ENCODE peak calls at places on chromosomes 3 and 15, in six cellular contexts. One of them, this sample, is unnamed.

GRCh38 chr3:14317057-14317553 is 85.3 kb upstream of the SLC6A6 start:
- DNase-seq in cardiac muscle cell: no peak
- DNase-seq in PC-9: peak; percentile 84
- DNase-seq in fibroblast of the aortic adventitia: no peak
- DNase-seq in fibroblast of pulmonary artery: no peak
- DNase-seq in endodermal cell: peak; percentile 72
- DNase-seq in this sample: no peak

GRCh38 chr15:87716422-87716821 is 540.1 kb downstream of the NTRK3 start:
- DNase-seq in fibroblast of pulmonary artery: no peak
- DNase-seq in endodermal cell: peak; percentile 64
- DNase-seq in PC-9: no peak
- DNase-seq in fibroblast of the aortic adventitia: no peak
- DNase-seq in cardiac muscle cell: no peak
- DNase-seq in this sample: no peak

GRCh38 chr15:83695246-83695645 is 41.3 kb downstream of the ADAMTSL3 start:
- DNase-seq in fibroblast of pulmonary artery: no peak
- DNase-seq in PC-9: no peak
- DNase-seq in fibroblast of the aortic adventitia: peak; percentile 27
- DNase-seq in endodermal cell: peak; percentile 58
- DNase-seq in cardiac muscle cell: peak; percentile 59
- DNase-seq in this sample: no peak

GRCh38 chr15:66405605-66406004 is 18.9 kb downstream of the MAP2K1 start:
- DNase-seq in PC-9: no peak
- DNase-seq in endodermal cell: no peak
- DNase-seq in fibroblast of the aortic adventitia: peak; percentile 61
- DNase-seq in fibroblast of pulmonary artery: peak; percentile 56
- DNase-seq in cardiac muscle cell: no peak
- DNase-seq in this sample: no peak

GRCh38 chr3:127796751-127797150 is 25.6 kb downstream of the MGLL start:
- DNase-seq in PC-9: no peak
- DNase-seq in cardiac muscle cell: no peak
- DNase-seq in fibroblast of the aortic adventitia: no peak
- DNase-seq in endodermal cell: peak; percentile 33
- DNase-seq in fibroblast of pulmonary artery: no peak
- DNase-seq in this sample: no peak

GRCh38 chr3:85081191-85081895 is 122.6 kb downstream of the CADM2 start:
- DNase-seq in cardiac muscle cell: peak; percentile 39
- DNase-seq in fibroblast of the aortic adventitia: no peak
- DNase-seq in endodermal cell: peak; percentile 46
- DNase-seq in fibroblast of pulmonary artery: peak; percentile 38
- DNase-seq in PC-9: no peak
- DNase-seq in this sample: no peak

GRCh38 chr15:27448234-27448633 is 477.3 kb downstream of the GABRG3 start:
- DNase-seq in PC-9: no peak
- DNase-seq in fibroblast of pulmonary artery: no peak
- DNase-seq in fibroblast of the aortic adventitia: no peak
- DNase-seq in cardiac muscle cell: no peak
- DNase-seq in endodermal cell: no peak
- DNase-seq in this sample: no peak

GRCh38 chr3:196111939-196112386 is 30.1 kb upstream of the TFRC start:
- DNase-seq in PC-9: no peak
- DNase-seq in endodermal cell: no peak
- DNase-seq in cardiac muscle cell: no peak
- DNase-seq in fibroblast of pulmonary artery: no peak
- DNase-seq in fibroblast of the aortic adventitia: no peak
- DNase-seq in this sample: no peak

GRCh38 chr3:194296832-194297666 is 54.1 kb downstream of the CPN2 start:
- DNase-seq in endodermal cell: peak; percentile 94
- DNase-seq in fibroblast of pulmonary artery: no peak
- DNase-seq in fibroblast of the aortic adventitia: no peak
- DNase-seq in cardiac muscle cell: no peak
- DNase-seq in PC-9: peak; percentile 64
- DNase-seq in this sample: no peak

GRCh38 chr15:64009798-64010241 is 36.5 kb downstream of the DAPK2 start:
- DNase-seq in fibroblast of the aortic adventitia: peak; percentile 22
- DNase-seq in endodermal cell: no peak
- DNase-seq in cardiac muscle cell: no peak
- DNase-seq in PC-9: peak; percentile 60
- DNase-seq in fibroblast of pulmonary artery: no peak
- DNase-seq in this sample: no peak

GRCh38 chr15:47293763-47294162 is 423.5 kb upstream of the SEMA6D start:
- DNase-seq in PC-9: no peak
- DNase-seq in fibroblast of the aortic adventitia: peak; percentile 91
- DNase-seq in cardiac muscle cell: no peak
- DNase-seq in fibroblast of pulmonary artery: peak; percentile 92
- DNase-seq in endodermal cell: no peak
- DNase-seq in this sample: no peak

GRCh38 chr3:64588381-64588780 is 99.4 kb downstream of the ADAMTS9 start:
- DNase-seq in PC-9: no peak
- DNase-seq in fibroblast of pulmonary artery: no peak
- DNase-seq in fibroblast of the aortic adventitia: no peak
- DNase-seq in cardiac muscle cell: no peak
- DNase-seq in endodermal cell: no peak
- DNase-seq in this sample: no peak

GRCh38 chr3:133742351-133743091 is 3.7 kb upstream of the TF start:
- DNase-seq in fibroblast of the aortic adventitia: peak; percentile 8
- DNase-seq in fibroblast of pulmonary artery: peak; percentile 12
- DNase-seq in cardiac muscle cell: no peak
- DNase-seq in PC-9: peak; percentile 82
- DNase-seq in endodermal cell: no peak
- DNase-seq in this sample: no peak

GRCh38 chr3:12438318-12438717 is 46.0 kb upstream of the TSEN2 start:
- DNase-seq in PC-9: no peak
- DNase-seq in cardiac muscle cell: no peak
- DNase-seq in fibroblast of pulmonary artery: no peak
- DNase-seq in endodermal cell: peak; percentile 28
- DNase-seq in fibroblast of the aortic adventitia: no peak
- DNase-seq in this sample: no peak

GRCh38 chr3:196181127-196181546 is 30.1 kb downstream of the ZDHHC19 start:
- DNase-seq in fibroblast of pulmonary artery: no peak
- DNase-seq in fibroblast of the aortic adventitia: no peak
- DNase-seq in PC-9: peak; percentile 29
- DNase-seq in endodermal cell: no peak
- DNase-seq in cardiac muscle cell: no peak
- DNase-seq in this sample: no peak

GRCh38 chr3:152657002-152657400 is 177.9 kb upstream of the P2RY1 start:
- DNase-seq in fibroblast of the aortic adventitia: no peak
- DNase-seq in endodermal cell: no peak
- DNase-seq in fibroblast of pulmonary artery: no peak
- DNase-seq in cardiac muscle cell: no peak
- DNase-seq in PC-9: no peak
- DNase-seq in this sample: no peak

GRCh38 chr3:174285242-174285641 is 573.9 kb upstream of the NAALADL2 start:
- DNase-seq in endodermal cell: no peak
- DNase-seq in cardiac muscle cell: no peak
- DNase-seq in fibroblast of pulmonary artery: no peak
- DNase-seq in PC-9: no peak
- DNase-seq in fibroblast of the aortic adventitia: no peak
- DNase-seq in this sample: no peak

GRCh38 chr15:58273104-58273503 is 134.9 kb downstream of the AQP9 start:
- DNase-seq in fibroblast of pulmonary artery: no peak
- DNase-seq in fibroblast of the aortic adventitia: no peak
- DNase-seq in PC-9: no peak
- DNase-seq in endodermal cell: no peak
- DNase-seq in cardiac muscle cell: no peak
- DNase-seq in this sample: no peak

GRCh38 chr3:78857494-78858111 is 910.2 kb downstream of the ROBO1 start:
- DNase-seq in fibroblast of pulmonary artery: peak; percentile 42
- DNase-seq in endodermal cell: no peak
- DNase-seq in cardiac muscle cell: no peak
- DNase-seq in PC-9: no peak
- DNase-seq in fibroblast of the aortic adventitia: peak; percentile 49
- DNase-seq in this sample: no peak

GRCh38 chr15:101676965-101677364 is 24.8 kb upstream of the TM2D3 start:
- DNase-seq in fibroblast of the aortic adventitia: peak; percentile 19
- DNase-seq in endodermal cell: no peak
- DNase-seq in PC-9: no peak
- DNase-seq in cardiac muscle cell: no peak
- DNase-seq in fibroblast of pulmonary artery: no peak
- DNase-seq in this sample: no peak

GRCh38 chr3:140821493-140821892 is 120.1 kb upstream of the SLC25A36 start:
- DNase-seq in endodermal cell: no peak
- DNase-seq in fibroblast of pulmonary artery: no peak
- DNase-seq in fibroblast of the aortic adventitia: no peak
- DNase-seq in cardiac muscle cell: no peak
- DNase-seq in PC-9: no peak
- DNase-seq in this sample: no peak

GRCh38 chr15:70528270-70528706 is 235.1 kb downstream of the UACA start:
- DNase-seq in cardiac muscle cell: no peak
- DNase-seq in PC-9: peak; percentile 44
- DNase-seq in endodermal cell: peak; percentile 36
- DNase-seq in fibroblast of the aortic adventitia: peak; percentile 53
- DNase-seq in fibroblast of pulmonary artery: peak; percentile 50
- DNase-seq in this sample: no peak

DNA sequence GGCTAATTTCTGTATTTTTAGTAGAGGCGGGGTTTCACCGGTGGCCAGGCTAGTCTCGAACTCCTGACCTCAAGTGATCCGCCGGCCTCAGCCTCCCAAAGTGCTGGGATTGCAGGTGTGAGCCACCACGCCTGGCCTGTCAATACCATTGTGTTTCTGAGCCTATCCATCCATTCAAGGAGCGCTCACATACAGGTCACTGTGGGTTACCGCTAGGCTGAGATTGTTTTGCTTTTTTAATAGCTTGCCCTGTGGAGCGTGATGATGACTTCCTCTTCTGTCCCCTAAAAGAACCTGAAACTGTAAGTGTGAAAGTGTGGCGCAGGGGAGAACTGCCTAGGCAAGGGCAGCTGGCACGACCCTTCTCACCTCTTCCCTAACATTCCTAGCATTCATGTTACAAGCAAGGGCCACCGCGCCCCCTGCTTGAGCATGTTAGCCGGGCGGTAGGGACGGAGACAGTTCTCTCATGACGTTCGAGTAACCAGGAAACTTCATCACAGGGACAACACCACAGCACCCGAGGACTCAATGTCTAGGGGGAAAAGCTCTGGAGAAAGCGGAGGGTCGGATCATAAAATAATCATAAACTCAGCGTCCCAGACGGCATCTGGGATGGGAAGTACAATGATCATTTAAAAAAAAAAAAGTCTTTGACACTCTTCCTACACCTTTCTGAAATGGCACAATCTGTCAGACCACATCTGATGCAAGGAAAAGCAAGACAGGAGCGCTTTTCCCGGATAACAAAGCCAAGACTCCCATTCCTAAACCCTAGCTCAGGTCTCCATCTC is 785 bp downstream of the LAMP3 start:
- DNase-seq in endodermal cell: peak; percentile 88
- DNase-seq in fibroblast of pulmonary artery: no peak
- DNase-seq in fibroblast of the aortic adventitia: peak; percentile 30
- DNase-seq in cardiac muscle cell: peak; percentile 61
- DNase-seq in PC-9: peak; percentile 27
- DNase-seq in this sample: no peak
- TF ChIP-seq CTCF in endodermal cell: peak; percentile 43
- TF ChIP-seq CTCF in fibroblast of pulmonary artery: no peak
- TF ChIP-seq CTCF in fibroblast of the aortic adventitia: no peak
- TF ChIP-seq CTCF in cardiac muscle cell: no peak
- TF ChIP-seq CTCF in PC-9: no peak
- TF ChIP-seq CTCF in this sample: no peak

DNA sequence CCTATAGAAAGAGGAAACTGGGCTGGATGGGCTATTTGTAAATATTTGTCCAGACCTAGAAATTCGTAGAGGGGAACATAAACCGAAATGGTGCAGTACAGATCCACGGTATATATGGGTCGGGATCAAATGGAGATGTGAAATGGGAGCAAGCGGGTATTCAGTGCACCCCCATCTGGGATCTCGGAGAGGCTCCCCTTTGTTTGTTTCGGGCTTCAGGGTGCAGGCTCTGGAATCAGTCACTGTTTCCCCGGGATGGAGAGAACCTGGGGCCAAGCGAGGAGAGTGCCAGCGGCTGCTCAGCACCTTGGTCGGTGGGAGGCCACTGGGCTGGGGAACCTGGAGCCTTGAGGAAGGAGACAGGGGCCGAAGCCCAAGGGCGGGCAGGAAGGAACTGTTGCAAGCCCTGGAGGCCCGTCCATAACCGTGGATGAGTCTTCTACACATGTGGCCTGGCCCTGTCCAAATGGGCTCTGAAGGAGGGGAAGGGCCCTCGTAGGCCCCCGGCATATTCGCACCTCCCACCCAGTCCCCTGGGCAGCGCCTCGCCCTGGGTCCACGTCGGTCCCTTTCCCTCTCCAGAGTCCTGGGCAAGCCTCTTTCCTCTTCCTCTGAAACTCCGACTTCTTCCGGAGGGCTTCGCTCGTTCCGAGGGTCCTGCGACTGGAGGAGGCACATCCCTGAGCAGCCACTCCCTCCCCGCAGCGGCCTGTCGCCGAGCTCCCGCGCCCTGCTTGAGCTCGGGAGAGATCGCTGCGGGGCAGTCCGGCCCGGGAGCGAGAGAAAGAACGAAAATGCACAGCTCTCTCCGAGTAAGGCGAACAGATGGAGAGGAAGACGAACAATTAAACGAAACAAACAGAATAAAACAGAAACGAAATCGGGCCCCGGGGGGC is 3.0 kb downstream of the ISL2 start:
- DNase-seq in PC-9: no peak
- DNase-seq in cardiac muscle cell: peak; percentile 28
- DNase-seq in fibroblast of the aortic adventitia: peak; percentile 44
- DNase-seq in endodermal cell: peak; percentile 74
- DNase-seq in fibroblast of pulmonary artery: peak; percentile 33
- DNase-seq in this sample: no peak
- H3K4me3 ChIP-seq in PC-9: no peak overlapping the region
- H3K4me3 ChIP-seq in cardiac muscle cell: peak overlapping the region; percentile 14
- H3K4me3 ChIP-seq in fibroblast of the aortic adventitia: peak overlapping the region; percentile 40
- H3K4me3 ChIP-seq in endodermal cell: peak overlapping the region; percentile 72
- H3K4me3 ChIP-seq in fibroblast of pulmonary artery: no peak overlapping the region
- H3K4me3 ChIP-seq in this sample: peak overlapping the region; percentile 42

GRCh38 chr15:56886878-56887781 is 31.3 kb upstream of the TCF12 start:
- DNase-seq in fibroblast of pulmonary artery: peak; percentile 98
- DNase-seq in cardiac muscle cell: peak; percentile 98
- DNase-seq in PC-9: peak; percentile 66
- DNase-seq in endodermal cell: peak; percentile 95
- DNase-seq in fibroblast of the aortic adventitia: peak; percentile 95
- DNase-seq in this sample: peak; percentile 53
- TF ChIP-seq CTCF in fibroblast of pulmonary artery: no peak
- TF ChIP-seq CTCF in cardiac muscle cell: no peak
- TF ChIP-seq CTCF in PC-9: no peak
- TF ChIP-seq CTCF in endodermal cell: no peak
- TF ChIP-seq CTCF in fibroblast of the aortic adventitia: no peak
- TF ChIP-seq CTCF in this sample: no peak

DNA sequence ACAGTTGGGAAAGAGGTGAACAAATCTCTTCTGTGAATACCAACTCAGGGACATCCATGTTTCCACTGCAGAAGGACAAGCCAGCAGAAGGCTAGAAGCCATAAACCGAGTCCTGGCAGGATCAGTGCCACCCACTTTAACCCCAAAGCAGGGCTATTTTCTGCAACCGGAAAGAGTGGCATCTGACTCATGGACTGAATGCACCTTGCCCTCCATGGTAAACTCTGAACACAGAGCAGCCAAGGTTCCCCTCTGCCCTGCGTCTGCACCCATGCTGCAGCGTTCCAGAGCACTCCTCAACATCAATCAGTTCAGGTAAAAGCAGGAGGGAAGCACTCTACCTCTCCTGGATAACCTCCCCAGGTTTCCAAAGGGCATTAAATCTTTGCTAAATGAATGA is 823 bp upstream of the NGRN start:
- DNase-seq in endodermal cell: no peak
- DNase-seq in PC-9: peak; percentile 66
- DNase-seq in fibroblast of the aortic adventitia: no peak
- DNase-seq in cardiac muscle cell: no peak
- DNase-seq in fibroblast of pulmonary artery: no peak
- DNase-seq in this sample: peak; percentile 17
- H3K4me3 ChIP-seq in endodermal cell: peak overlapping the region; percentile 94
- H3K4me3 ChIP-seq in PC-9: peak overlapping the region; percentile 82
- H3K4me3 ChIP-seq in fibroblast of the aortic adventitia: peak overlapping the region; percentile 87
- H3K4me3 ChIP-seq in cardiac muscle cell: peak overlapping the region; percentile 81
- H3K4me3 ChIP-seq in fibroblast of pulmonary artery: peak overlapping the region; percentile 95
- H3K4me3 ChIP-seq in this sample: peak overlapping the region; percentile 78

GRCh38 chr3:69020424-69020823 is 6.9 kb upstream of the EOGT start:
- DNase-seq in fibroblast of the aortic adventitia: no peak
- DNase-seq in cardiac muscle cell: no peak
- DNase-seq in PC-9: no peak
- DNase-seq in fibroblast of pulmonary artery: no peak
- DNase-seq in endodermal cell: no peak
- DNase-seq in this sample: no peak
- TF ChIP-seq CTCF in fibroblast of the aortic adventitia: peak; percentile 27
- TF ChIP-seq CTCF in cardiac muscle cell: peak; percentile 35
- TF ChIP-seq CTCF in PC-9: peak; percentile 51
- TF ChIP-seq CTCF in fibroblast of pulmonary artery: peak; percentile 46
- TF ChIP-seq CTCF in endodermal cell: peak; percentile 68
- TF ChIP-seq CTCF in this sample: peak; percentile 24